ENCODE peak calls at places on chromosomes 6 and 20, in four cellular contexts. B, E, D and H are unnamed samples.
A peak's percentile ranks its signal among the peaks of the same experiment; 100 is the strongest.

GRCh38 chr20:49279677-49280462 is 2.0 kb upstream of the ZNFX1 start:
- DNase-seq in B (no peak), E (no peak), D (no peak), H (no peak)

GRCh38 chr6:54680531-54680930 is 166.0 kb upstream of the FAM83B start:
- DNase-seq in B (no peak), E (no peak), D (no peak), H (no peak)

GRCh38 chr6:143607959-143608358 is 69.8 kb upstream of the PHACTR2 start:
- DNase-seq in B (no peak), E (no peak), D (peak; percentile 13), H (no peak)

GRCh38 chr20:57180954-57181353 is 85.5 kb downstream of the BMP7 start:
- DNase-seq in B (no peak), E (no peak), D (peak; percentile 30), H (no peak)

GRCh38 chr6:169961772-169962561 is 210.5 kb downstream of the ERMARD start:
- DNase-seq in B (no peak), E (peak; percentile 59), D (no peak), H (peak; percentile 24)

GRCh38 chr6:139135578-139136545 is 982 bp downstream of the HECA start:
- DNase-seq in B (no peak), E (peak; percentile 84), D (peak; percentile 55), H (peak; percentile 72)

GRCh38 chr20:52923123-52923543 is 49.0 kb upstream of the TSHZ2 start:
- DNase-seq in B (no peak), E (no peak), D (no peak), H (no peak)

GRCh38 chr6:169533656-169534421 is 168.0 kb downstream of the WDR27 start:
- DNase-seq in B (no peak), E (no peak), D (no peak), H (no peak)

GRCh38 chr20:49984426-49985153 is 1.8 kb downstream of the SNAI1 start:
- DNase-seq in B (no peak), E (no peak), D (no peak), H (no peak)

GRCh38 chr20:2698912-2699311 is 6.3 kb downstream of the EBF4 start:
- DNase-seq in B (no peak), E (no peak), D (no peak), H (peak; percentile 14)

GRCh38 chr6:33174784-33175183 is 17.5 kb downstream of the COL11A2 start:
- DNase-seq in B (no peak), E (no peak), D (no peak), H (no peak)

GRCh38 chr6:170225852-170226417 is 64.9 kb downstream of the DLL1 start:
- DNase-seq in B (no peak), E (peak; percentile 28), D (peak; percentile 94), H (peak; percentile 47)

GRCh38 chr6:14792118-14792955 is 453.5 kb upstream of the JARID2 start:
- DNase-seq in B (peak; percentile 94), E (no peak), D (no peak), H (no peak)

GRCh38 chr6:159169193-159169555 is at the start of gene FNDC1:
- DNase-seq in B (no peak), E (no peak), D (no peak), H (no peak)
- H3K4me3 ChIP-seq in B (peak within 1 kb of the TSS; percentile 10), E (peak within 1 kb of the TSS; percentile 43), D (no peak within 1 kb of the TSS), H (peak within 1 kb of the TSS; percentile 45)

DNA sequence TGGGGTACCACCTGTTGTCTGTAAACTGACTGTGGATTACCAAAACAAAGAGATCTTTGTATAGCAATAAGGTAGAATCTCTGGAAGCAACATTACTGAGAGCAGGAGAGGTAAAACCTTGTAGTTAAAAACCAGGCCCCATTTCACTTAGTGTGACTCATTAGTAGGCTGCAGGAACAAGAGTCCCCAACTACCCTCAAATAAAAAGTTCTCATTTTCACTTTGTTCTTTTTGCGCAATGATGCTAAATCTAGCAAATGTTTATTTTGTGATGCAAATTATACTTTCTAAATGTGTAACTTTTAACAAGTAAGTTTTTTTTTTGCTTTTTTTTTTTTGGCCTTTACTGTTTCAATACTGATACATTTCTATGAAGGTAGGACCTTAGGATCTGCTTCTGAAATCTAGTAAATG is 67.1 kb downstream of the ESF1 start:
- DNase-seq in B (no peak), E (no peak), D (no peak), H (no peak)
- H3K4me3 ChIP-seq in B (no peak overlapping the region), E (no peak overlapping the region), D (no peak overlapping the region), H (no peak overlapping the region)

DNA sequence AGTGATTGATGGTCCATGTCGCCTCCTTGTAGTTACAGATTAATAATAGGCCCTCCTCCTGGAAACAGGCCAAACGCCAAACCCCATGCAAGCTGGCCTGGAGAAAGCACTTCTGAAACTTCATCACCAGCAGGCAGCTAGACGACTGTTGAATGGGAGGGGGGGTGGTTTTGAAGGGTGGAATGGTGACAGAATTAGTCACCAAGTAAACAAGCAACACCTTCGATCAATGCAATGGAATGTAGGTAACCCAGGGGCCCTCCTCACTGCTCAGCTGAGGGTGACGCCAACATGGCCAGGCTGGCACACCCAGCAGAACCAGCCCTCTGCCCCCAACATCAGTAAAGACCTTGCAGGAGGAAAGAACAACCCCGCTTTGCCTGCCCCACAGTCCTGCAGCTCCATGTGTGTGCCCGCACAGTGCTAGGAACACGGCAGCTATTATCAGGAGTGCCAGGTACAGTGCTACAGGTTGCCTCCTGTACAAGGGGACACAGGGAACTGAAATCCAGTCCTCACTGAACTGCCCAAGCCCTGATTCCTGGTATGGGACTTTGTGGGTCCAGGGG is 2.7 kb downstream of the BCAS1 start:
- DNase-seq in B (no peak), E (no peak), D (peak; percentile 95), H (peak; percentile 94)
- H3K4me3 ChIP-seq in B (no peak overlapping the region), E (no peak overlapping the region), D (no peak overlapping the region), H (peak overlapping the region; percentile 45)

GRCh38 chr6:105537981-105538578 is 135.2 kb upstream of the PREP start:
- DNase-seq in B (no peak), E (no peak), D (no peak), H (no peak)
- H3K4me3 ChIP-seq in B (no peak overlapping the region), E (no peak overlapping the region), D (no peak overlapping the region), H (no peak overlapping the region)

GRCh38 chr6:106963544-106963943 is 11.0 kb downstream of the CD24 start:
- DNase-seq in B (no peak), E (no peak), D (peak; percentile 25), H (no peak)
- H3K4me3 ChIP-seq in B (no peak overlapping the region), E (no peak overlapping the region), D (no peak overlapping the region), H (no peak overlapping the region)

DNA sequence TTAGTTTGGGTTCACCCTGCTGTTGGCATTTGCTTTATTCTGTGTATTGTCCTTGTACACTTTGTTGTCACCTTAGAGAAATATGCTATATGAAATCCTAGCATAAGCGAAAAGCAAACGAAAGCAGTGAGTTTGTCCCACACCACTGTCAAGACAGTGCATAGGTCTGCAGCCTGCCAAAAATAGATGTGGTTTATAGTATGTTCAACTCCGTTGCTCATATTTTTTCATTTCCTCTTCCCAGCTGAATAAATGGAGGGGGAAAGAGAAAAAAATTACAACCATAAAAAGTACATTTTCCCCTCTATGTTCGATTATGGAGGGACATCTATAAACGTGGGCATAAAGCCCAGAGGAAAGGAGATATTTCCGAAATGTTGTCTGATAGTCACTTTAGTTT is 25.8 kb downstream of the PRL start:
- DNase-seq in B (no peak), E (no peak), D (no peak), H (no peak)
- H3K4me3 ChIP-seq in B (no peak overlapping the region), E (no peak overlapping the region), D (no peak overlapping the region), H (no peak overlapping the region)

GRCh38 chr20:674936-675452 is 608 bp downstream of the SCRT2 start:
- DNase-seq in B (no peak), E (no peak), D (no peak), H (no peak)

GRCh38 chr20:673606-674005 is 2.0 kb downstream of the SCRT2 start:
- DNase-seq in B (no peak), E (no peak), D (no peak), H (no peak)

GRCh38 chr20:676967-677366 is 1.4 kb upstream of the SCRT2 start:
- DNase-seq in B (no peak), E (no peak), D (no peak), H (no peak)

GRCh38 chr20:675453-676314 is at the start of gene SCRT2:
- DNase-seq in B (no peak), E (peak; percentile 83), D (peak; percentile 81), H (peak; percentile 87)

DNA sequence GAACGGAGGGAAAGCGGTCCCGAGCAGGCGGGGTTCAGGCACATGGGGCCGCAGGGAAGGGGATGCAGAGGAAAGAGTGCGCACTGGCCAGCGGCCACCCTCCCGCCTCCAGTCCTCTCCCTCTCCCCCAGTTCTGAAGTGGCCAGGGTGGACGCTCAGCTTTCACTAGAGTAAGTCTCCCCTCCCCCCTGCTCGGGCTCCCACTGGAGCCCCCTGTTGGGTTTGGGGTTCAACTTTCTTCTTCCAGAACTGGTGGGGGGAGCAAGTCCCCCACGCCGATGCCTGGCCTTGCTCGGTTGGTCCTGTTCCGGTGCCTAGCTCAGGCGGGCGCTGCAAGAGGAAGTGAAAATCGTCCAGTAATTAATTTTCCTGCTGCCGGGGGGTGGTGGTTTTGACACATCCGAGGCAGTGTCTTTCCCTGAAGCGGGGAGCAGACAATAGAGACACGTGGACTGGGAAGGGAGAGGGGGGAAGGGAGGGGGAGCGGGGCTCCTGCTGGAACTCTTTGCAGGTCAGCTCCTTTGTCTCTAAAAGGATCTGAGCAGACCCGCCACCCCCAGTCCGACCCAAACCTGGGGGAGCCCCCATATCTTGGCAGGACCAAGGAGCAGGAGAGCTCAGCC is 824 bp upstream of the SCRT2 start:
- DNase-seq in B (no peak), E (peak; percentile 43), D (peak; percentile 41), H (no peak)
- H3K4me3 ChIP-seq in B (no peak overlapping the region), E (no peak overlapping the region), D (no peak overlapping the region), H (no peak overlapping the region)